ENCODE peak calls at places on chromosome 19, in eight cellular contexts. Q is left ventricle myocardium inferior; S is IMR-90; I is HAP-1; V is CD8-positive, alpha-beta T cell; F is GM23338; Z is tibial nerve; P is tibial artery. H is an unnamed sample. For H3K4me1, the result is how much of the 10 kb centered on the place peaks cover.

GRCh38 chr19:28915737-28916460 is 297.1 kb downstream of the UQCRFS1 start:
- DNase-seq in F (no peak), Q (no peak), Z (no peak), P (no peak), V (no peak), S (no peak), I (no peak), H (no peak)

GRCh38 chr19:54684537-54684936 is 21.8 kb downstream of the LILRB4 start:
- DNase-seq in I (no peak), Q (no peak), S (no peak), V (no peak), P (no peak), Z (no peak), F (peak), H (no peak)

GRCh38 chr19:49136771-49137171 is 17.4 kb downstream of the PPFIA3 start:
- DNase-seq in Z (no peak), P (no peak), S (peak), I (no peak), V (no peak), F (no peak), Q (peak), H (no peak)

GRCh38 chr19:40191836-40192646 is 815 bp downstream of the MAP3K10 start:
- DNase-seq in P (no peak), S (peak), F (peak), Q (no peak), Z (no peak), I (peak), V (peak), H (no peak)

GRCh38 chr19:6065685-6066365 is 44.5 kb downstream of the RFX2 start:
- DNase-seq in I (peak), P (no peak), Z (no peak), F (peak), Q (peak), S (peak), V (peak), H (peak)

GRCh38 chr19:33373701-33374405 is at the start of gene CEBPG:
- DNase-seq in F (peak), Z (no peak), S (peak), P (no peak), I (peak), V (peak), Q (peak), H (peak)

GRCh38 chr19:16301999-16302694 is 22.5 kb upstream of the KLF2 start:
- DNase-seq in Z (no peak), S (peak), I (no peak), Q (no peak), V (no peak), F (no peak), P (no peak), H (no peak)

GRCh38 chr19:2051771-2052704 is 994 bp upstream of the MKNK2 start:
- DNase-seq in P (no peak), V (peak), F (no peak), Q (peak), S (no peak), Z (no peak), I (no peak), H (no peak)

GRCh38 chr19:2309734-2310362 is 1.9 kb upstream of the LINGO3 start:
- DNase-seq in S (peak), Q (no peak), Z (no peak), P (no peak), F (no peak), I (no peak), V (no peak), H (no peak)

GRCh38 chr19:44718441-44719261 is 19.7 kb downstream of the CEACAM16 start:
- DNase-seq in S (peak), Z (no peak), I (peak), Q (peak), F (peak), P (peak), V (no peak), H (peak)
- H3K4me1 ChIP-seq in S (under half), Z (under half), I (under half), Q (under half), F (under half), P (under half), V (under half), H (under half)

GRCh38 chr19:50968709-50969412 is 530 bp downstream of the KLK6 start:
- DNase-seq in S (no peak), I (no peak), P (no peak), F (no peak), Q (no peak), Z (no peak), V (no peak), H (peak)
- H3K4me1 ChIP-seq in S (under half), I (under half), P (under half), F (under half), Q (under half), Z (under half), V (under half), H (under half)

GRCh38 chr19:37933965-37934364 is 27.0 kb downstream of the SIPA1L3 start:
- DNase-seq in S (peak), F (no peak), P (no peak), V (no peak), Z (no peak), Q (peak), I (no peak), H (no peak)
- H3K4me1 ChIP-seq in S (under half), F (under half), P (under half), V (under half), Z (under half), Q (under half), I (under half), H (under half)

DNA sequence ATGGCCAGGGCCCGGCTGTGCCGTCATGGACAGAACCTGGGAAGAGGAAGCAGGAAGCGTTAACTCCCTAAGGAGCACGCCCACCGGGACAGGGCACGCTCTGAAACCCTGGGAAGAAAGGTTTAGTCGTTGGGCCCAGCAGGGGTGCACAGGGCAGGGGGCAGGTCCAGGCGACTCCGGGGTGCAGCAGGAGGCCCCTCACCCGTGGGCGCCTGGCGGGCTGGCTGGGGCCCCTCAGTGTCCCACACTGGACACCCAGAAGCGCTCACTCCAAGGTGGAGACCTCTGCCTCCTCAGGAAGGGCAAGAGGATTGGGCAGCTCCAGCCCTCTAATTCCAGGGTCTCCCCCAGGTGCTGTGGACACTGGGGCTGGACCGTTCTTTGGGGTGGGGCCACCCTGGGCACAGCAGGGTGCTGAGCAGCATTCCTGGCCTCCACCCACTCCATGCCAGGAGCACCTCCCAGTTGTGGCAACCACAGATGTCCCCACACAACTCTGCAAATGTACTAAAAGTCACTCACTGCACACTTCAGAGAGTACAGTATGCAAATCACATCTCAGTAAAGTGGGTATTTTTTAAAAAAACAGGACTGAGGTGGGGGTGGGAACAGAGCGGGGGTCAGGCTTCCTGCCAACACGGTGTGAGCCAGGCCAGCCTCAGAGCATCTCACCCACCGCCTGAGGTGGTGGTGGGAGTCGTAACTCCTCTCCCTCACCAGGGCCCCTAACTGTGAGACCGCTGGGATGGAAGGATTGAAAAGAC is 35.2 kb downstream of the PIP5K1C start:
- DNase-seq in S (no peak), V (no peak), P (no peak), Q (no peak), I (no peak), F (no peak), Z (no peak), H (no peak)
- H3K4me1 ChIP-seq in S (under half), V (under half), P (under half), Q (half or more), I (under half), F (under half), Z (under half), H (under half)

DNA sequence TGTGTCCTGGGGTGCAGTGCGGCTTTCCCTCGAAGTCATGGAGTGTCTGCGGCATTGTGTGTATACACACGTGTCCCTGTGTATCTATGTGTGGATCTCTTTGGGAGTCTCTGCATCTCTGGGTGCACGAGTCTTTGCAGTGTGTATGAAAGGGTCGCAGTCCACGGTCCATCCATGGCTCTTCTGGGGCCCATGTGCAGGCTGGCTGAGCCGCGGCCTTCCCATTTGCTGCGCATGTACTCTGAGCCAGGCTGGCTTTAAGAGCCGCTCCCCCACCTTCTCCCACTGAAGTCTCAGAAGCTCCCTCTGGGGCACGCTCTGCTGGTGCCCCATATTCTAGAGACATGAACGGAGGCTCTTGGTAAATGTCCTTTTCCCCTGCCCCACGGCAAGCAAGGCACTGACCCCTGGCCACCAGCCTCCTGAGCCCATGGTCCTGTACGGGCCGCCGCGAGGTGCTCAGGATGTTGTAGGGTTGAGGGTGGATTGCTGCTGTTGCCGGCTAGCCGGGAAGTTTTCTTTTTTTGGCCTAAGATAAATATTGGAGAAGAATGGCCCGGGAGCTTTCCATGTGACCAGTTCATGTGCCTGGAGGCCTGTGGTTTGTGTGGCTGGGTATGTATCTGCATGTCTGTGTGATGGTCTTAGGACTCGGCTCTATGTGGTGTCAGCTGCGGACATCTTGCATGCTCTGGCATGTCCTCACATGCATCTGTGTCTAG is 31.9 kb downstream of the PAK4 start:
- DNase-seq in Z (no peak), I (no peak), F (no peak), V (no peak), Q (no peak), P (no peak), S (peak), H (no peak)
- H3K4me1 ChIP-seq in Z (half or more), I (under half), F (under half), V (under half), Q (under half), P (under half), S (under half), H (under half)

DNA sequence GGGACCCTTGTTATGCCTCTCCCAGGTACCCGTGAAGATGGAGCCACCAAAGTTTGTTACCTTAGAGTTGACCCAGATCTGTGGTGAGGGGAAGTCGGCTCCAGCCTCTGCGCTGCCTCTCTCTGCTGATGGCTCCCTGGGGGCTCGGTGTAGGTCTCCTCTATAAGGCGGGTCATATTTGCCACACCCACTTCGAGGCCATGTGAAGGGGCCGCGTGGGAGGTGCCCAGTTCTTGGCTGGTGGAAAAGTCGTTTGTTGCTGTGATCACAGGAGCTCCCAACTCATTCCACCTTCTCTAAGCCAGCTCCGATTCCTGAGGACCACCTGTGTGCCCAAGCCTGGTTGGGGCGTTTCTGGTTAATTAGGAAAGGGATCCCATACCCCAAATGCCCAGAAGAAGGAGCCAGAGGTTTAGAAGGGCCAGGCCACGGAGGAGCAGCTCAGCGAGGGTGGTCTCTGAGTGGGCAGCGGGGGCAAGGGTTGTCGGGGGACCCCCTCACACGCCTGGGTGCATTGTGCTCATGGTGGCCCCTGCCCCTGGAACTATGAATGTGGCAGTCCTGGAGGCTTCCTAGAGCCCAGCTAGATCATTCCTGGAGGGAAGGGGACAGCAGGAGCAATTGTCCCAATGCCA is 296.5 kb downstream of the ZNF536 start:
- DNase-seq in F (no peak), S (no peak), I (no peak), P (no peak), Z (no peak), Q (no peak), V (no peak), H (peak)
- H3K4me1 ChIP-seq in F (under half), S (under half), I (under half), P (under half), Z (half or more), Q (under half), V (under half), H (under half)

GRCh38 chr19:15292140-15292539 is 40.2 kb downstream of the BRD4 start:
- DNase-seq in S (no peak), F (no peak), Z (no peak), P (no peak), Q (no peak), I (no peak), V (no peak), H (no peak)

GRCh38 chr19:15290149-15290548 is 42.2 kb downstream of the BRD4 start:
- DNase-seq in I (peak), F (no peak), V (no peak), Z (no peak), S (no peak), P (no peak), Q (no peak), H (no peak)

GRCh38 chr19:15291666-15292065 is 40.7 kb downstream of the BRD4 start:
- DNase-seq in Q (no peak), Z (no peak), I (no peak), S (peak), F (no peak), P (no peak), V (no peak), H (no peak)

GRCh38 chr19:15289673-15290072 is 42.7 kb downstream of the BRD4 start:
- DNase-seq in S (no peak), V (no peak), F (no peak), P (no peak), Z (no peak), Q (no peak), I (no peak), H (no peak)

DNA sequence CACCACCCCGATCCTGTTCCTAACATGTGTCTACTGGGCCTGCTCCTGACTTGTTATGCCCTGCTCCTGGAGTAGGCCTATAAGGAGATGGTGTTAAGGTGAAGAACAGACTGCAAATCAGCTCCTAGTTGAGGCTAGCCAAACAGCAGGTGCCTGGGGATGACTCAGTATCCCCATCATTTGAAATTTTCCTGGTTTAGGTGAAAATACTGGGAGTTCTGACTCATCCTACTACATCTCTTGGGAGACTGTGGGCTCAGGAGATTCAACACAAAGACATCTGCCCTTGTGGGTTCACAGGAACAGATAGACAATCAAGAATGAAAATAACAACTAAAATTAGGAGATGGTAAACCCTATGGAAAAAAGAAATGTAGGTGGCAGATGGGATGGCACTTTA is 41.2 kb downstream of the BRD4 start:
- DNase-seq in V (no peak), I (no peak), Z (no peak), S (peak), F (no peak), Q (no peak), P (no peak), H (no peak)
- H3K4me1 ChIP-seq in V (half or more), I (under half), Z (half or more), S (under half), F (half or more), Q (half or more), P (half or more), H (under half)

GRCh38 chr19:802497-802887 is 5.2 kb downstream of the PTBP1 start:
- DNase-seq in F (peak), Z (no peak), V (no peak), Q (no peak), I (no peak), P (no peak), S (no peak), H (no peak)

GRCh38 chr19:801861-802496 is 4.7 kb downstream of the PTBP1 start:
- DNase-seq in Z (no peak), S (peak), Q (no peak), I (no peak), V (no peak), P (no peak), F (peak), H (no peak)

GRCh38 chr19:803686-804418 is 6.6 kb downstream of the PTBP1 start:
- DNase-seq in F (no peak), P (no peak), Z (no peak), I (no peak), Q (no peak), V (no peak), S (no peak), H (no peak)

GRCh38 chr19:804419-805160 is 7.3 kb downstream of the PTBP1 start:
- DNase-seq in F (no peak), P (no peak), V (no peak), S (no peak), Z (no peak), Q (no peak), I (no peak), H (no peak)

GRCh38 chr19:802888-803561 is 5.8 kb downstream of the PTBP1 start:
- DNase-seq in P (no peak), I (no peak), V (no peak), Q (no peak), Z (no peak), S (no peak), F (peak), H (no peak)
- H3K4me1 ChIP-seq in P (under half), I (under half), V (under half), Q (half or more), Z (half or more), S (under half), F (under half), H (under half)

GRCh38 chr19:13004273-13004672 is 9.0 kb downstream of the NFIX start:
- DNase-seq in Q (no peak), P (no peak), S (no peak), Z (no peak), I (no peak), F (no peak), V (no peak), H (no peak)
- H3K4me1 ChIP-seq in Q (half or more), P (half or more), S (under half), Z (half or more), I (under half), F (under half), V (under half), H (under half)

GRCh38 chr19:44847144-44848035 is 1.3 kb downstream of the NECTIN2 start:
- DNase-seq in F (peak), Q (peak), V (no peak), P (peak), S (peak), I (peak), Z (peak), H (peak)
- H3K4me1 ChIP-seq in F (under half), Q (half or more), V (under half), P (under half), S (under half), I (under half), Z (half or more), H (under half)

H was measured in aorta.